ENCODE peak calls at places on chromosomes 12 and 14, in six cellular contexts. W is heart left ventricle, T is bronchial epithelial cell, E is NB4, L is B cell, O is Caco-2. I is an unnamed sample.

GRCh38 chr12:56382611-56383010 is 20.0 kb upstream of the APOF start:
- DNase-seq in W (no peak), T (no peak), E (no peak), L (no peak), O (no peak), I (no peak)

GRCh38 chr12:59113831-59114273 is 193.5 kb upstream of the LRIG3 start:
- DNase-seq in W (peak; percentile 51), T (peak; percentile 68), E (peak; percentile 78), L (peak; percentile 8), O (peak; percentile 80), I (peak; percentile 83)

GRCh38 chr12:11947218-11947617 is 123.5 kb upstream of the BCL2L14 start:
- DNase-seq in W (no peak), T (no peak), E (no peak), L (no peak), O (no peak), I (no peak)

GRCh38 chr12:105733579-105733978 is 403.1 kb downstream of the C12orf75 start:
- DNase-seq in W (no peak), T (no peak), E (no peak), L (no peak), O (no peak), I (no peak)

GRCh38 chr12:11717533-11717961 is 68.1 kb downstream of the ETV6 start:
- DNase-seq in W (no peak), T (no peak), E (no peak), L (no peak), O (no peak), I (no peak)

GRCh38 chr14:79161576-79161975 is 991.4 kb downstream of the NRXN3 start:
- DNase-seq in W (no peak), T (peak; percentile 33), E (peak; percentile 35), L (no peak), O (peak; percentile 56), I (peak; percentile 53)

GRCh38 chr12:6553051-6553868 is 2.6 kb downstream of the IFFO1 start:
- DNase-seq in W (peak; percentile 80), T (no peak), E (peak; percentile 24), L (no peak), O (no peak), I (no peak)

GRCh38 chr14:68553326-68553725 is 239.5 kb downstream of the ZFP36L1 start:
- DNase-seq in W (no peak), T (no peak), E (no peak), L (no peak), O (no peak), I (no peak)

GRCh38 chr12:25959069-25959961 is 833 bp downstream of the RASSF8 start:
- DNase-seq in W (peak; percentile 58), T (peak; percentile 65), E (peak; percentile 81), L (peak; percentile 32), O (peak; percentile 78), I (peak; percentile 24)

GRCh38 chr12:45914090-45914489 is 76.3 kb downstream of the SCAF11 start:
- DNase-seq in W (no peak), T (peak; percentile 72), E (peak; percentile 30), L (no peak), O (no peak), I (no peak)

DNA sequence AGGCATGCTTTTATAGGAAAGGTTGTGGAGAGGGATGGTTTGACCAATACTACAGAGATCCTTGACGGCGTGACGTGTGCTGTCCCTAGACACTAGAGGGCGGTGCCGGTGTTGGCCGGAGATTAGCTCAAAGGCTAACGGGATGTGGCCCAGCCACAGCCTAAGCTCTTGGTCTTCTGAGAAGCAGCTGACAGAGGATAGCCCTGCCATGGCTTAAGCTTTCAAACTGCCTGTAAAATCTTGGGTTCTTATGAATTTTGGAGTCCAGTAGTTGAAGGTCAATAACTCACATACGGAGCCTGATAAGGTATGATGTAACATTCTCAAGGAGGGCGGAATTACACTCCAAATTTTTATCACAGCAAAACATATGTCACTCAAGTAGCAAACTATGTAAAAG is 515.7 kb upstream of the ATXN7L3B start:
- DNase-seq in W (peak; percentile 45), T (peak; percentile 61), E (peak; percentile 72), L (peak; percentile 10), O (peak; percentile 82), I (peak; percentile 61)
- TF ChIP-seq CTCF in W (no peak), T (peak; percentile 92), E (peak; percentile 90), L (no peak), O (peak; percentile 93), I (peak; percentile 74)

GRCh38 chr12:93427779-93428564 is 13.8 kb downstream of the UBE2N start:
- DNase-seq in W (no peak), T (peak; percentile 48), E (no peak), L (no peak), O (no peak), I (no peak)

GRCh38 chr12:93426406-93426805 is 15.3 kb downstream of the UBE2N start:
- DNase-seq in W (no peak), T (no peak), E (no peak), L (no peak), O (no peak), I (no peak)

GRCh38 chr12:93429448-93429847 is 12.3 kb downstream of the UBE2N start:
- DNase-seq in W (no peak), T (peak; percentile 68), E (no peak), L (no peak), O (no peak), I (no peak)

GRCh38 chr12:93422050-93422449 is 19.7 kb downstream of the UBE2N start:
- DNase-seq in W (no peak), T (no peak), E (no peak), L (no peak), O (no peak), I (no peak)

DNA sequence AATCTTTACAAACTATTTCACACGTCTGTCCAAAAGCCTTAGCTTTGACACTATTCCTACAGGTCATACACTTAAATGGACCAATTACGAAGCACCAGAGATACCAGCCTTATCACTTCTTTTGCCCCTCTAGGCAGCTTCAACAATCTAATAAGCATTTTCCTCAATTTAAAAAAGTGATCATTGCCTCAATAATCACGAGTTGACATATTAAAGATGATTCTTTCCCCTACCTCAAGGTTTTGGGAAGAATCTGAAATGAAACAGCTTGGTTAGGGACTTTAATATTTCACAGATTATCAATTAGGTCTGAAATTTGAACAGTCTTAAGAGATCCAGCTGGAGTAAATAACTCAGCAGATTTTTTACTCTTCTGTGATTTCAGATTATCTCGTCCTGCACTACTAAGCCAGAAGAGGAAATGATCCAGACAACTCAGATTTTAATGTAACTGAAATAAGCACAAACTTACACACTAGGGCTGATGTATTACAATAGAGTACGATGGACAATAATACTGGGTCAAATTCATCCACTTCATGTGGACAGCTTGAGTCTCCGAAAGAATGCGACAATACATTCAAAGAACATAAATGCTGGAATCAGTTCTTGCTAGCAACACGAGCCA is 15.9 kb downstream of the UBE2N start:
- DNase-seq in W (no peak), T (no peak), E (no peak), L (no peak), O (no peak), I (no peak)
- TF ChIP-seq CTCF in W (no peak), T (no peak), E (no peak), L (no peak), O (no peak), I (no peak)

DNA sequence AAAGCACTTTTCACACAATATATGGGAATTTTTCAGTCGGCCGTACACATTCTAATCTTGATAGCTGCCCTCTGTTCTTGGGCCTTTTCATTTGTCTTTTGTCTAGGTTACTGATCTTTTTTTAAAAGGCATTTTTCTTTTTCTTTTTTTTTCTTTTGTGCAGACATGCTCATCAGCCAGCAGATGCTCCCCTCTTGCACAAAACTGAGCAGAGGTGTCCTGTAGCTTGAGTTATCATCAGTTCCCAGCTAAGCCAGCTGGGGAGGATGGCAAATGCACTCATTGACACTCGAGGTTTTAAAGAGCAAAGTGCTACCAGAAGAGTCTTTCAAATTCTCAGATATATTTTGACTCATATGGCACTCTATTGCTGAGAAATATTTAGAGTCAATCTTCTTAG is 913.9 kb upstream of the SEL1L start:
- DNase-seq in W (no peak), T (no peak), E (no peak), L (no peak), O (peak; percentile 25), I (no peak)
- TF ChIP-seq CTCF in W (no peak), T (no peak), E (no peak), L (no peak), O (no peak), I (peak; percentile 14)

GRCh38 chr12:108563804-108564151 is 1.4 kb downstream of the ISCU start:
- DNase-seq in W (no peak), T (no peak), E (no peak), L (no peak), O (no peak), I (no peak)
- TF ChIP-seq CTCF in W (no peak), T (no peak), E (no peak), L (peak; percentile 44), O (no peak), I (no peak)

I was measured in neural crest cell.